ENCODE peak calls at places on chromosomes 7 and 10, in seven cellular contexts. Z is AG09319, U is neural crest cell, Q is MM.1S, P is cardiac muscle cell, L is MCF 10A, B is GM10248. K is an unnamed sample.

GRCh38 chr10:31723074-31723750 is 205.4 kb downstream of the ARHGAP12 start:
- DNase-seq in Z (no peak), U (no peak), Q (no peak), P (no peak), L (no peak), B (no peak), K (no peak)

GRCh38 chr7:44145419-44145968 is 4.4 kb upstream of the MYL7 start:
- DNase-seq in Z (no peak), U (no peak), Q (no peak), P (no peak), L (no peak), B (no peak), K (no peak)

GRCh38 chr10:108375691-108376090 is 1211.2 kb upstream of the SORCS1 start:
- DNase-seq in Z (no peak), U (no peak), Q (no peak), P (no peak), L (peak; percentile 16), B (no peak), K (no peak)

GRCh38 chr7:39987641-39988347 is 37.7 kb downstream of the CDK13 start:
- DNase-seq in Z (no peak), U (no peak), Q (no peak), P (no peak), L (no peak), B (no peak), K (no peak)

GRCh38 chr7:34451923-34452322 is 206.1 kb upstream of the NPSR1 start:
- DNase-seq in Z (no peak), U (no peak), Q (no peak), P (no peak), L (peak; percentile 64), B (no peak), K (no peak)

GRCh38 chr10:133608855-133609254 is 17.7 kb downstream of the FRG2B start:
- DNase-seq in Z (no peak), U (no peak), Q (peak; percentile 24), P (peak; percentile 0), L (peak; percentile 38), B (no peak), K (no peak)

GRCh38 chr10:22986771-22987542 is 59.1 kb downstream of the ARMC3 start:
- DNase-seq in Z (no peak), U (no peak), Q (peak; percentile 32), P (no peak), L (peak; percentile 30), B (no peak), K (peak; percentile 45)

GRCh38 chr7:20352573-20353304 is 22.0 kb downstream of the ITGB8 start:
- DNase-seq in Z (no peak), U (no peak), Q (no peak), P (no peak), L (peak; percentile 99), B (no peak), K (no peak)

GRCh38 chr7:84218681-84219080 is 24.1 kb upstream of the SEMA3A start:
- DNase-seq in Z (no peak), U (no peak), Q (no peak), P (no peak), L (peak; percentile 88), B (no peak), K (no peak)

DNA sequence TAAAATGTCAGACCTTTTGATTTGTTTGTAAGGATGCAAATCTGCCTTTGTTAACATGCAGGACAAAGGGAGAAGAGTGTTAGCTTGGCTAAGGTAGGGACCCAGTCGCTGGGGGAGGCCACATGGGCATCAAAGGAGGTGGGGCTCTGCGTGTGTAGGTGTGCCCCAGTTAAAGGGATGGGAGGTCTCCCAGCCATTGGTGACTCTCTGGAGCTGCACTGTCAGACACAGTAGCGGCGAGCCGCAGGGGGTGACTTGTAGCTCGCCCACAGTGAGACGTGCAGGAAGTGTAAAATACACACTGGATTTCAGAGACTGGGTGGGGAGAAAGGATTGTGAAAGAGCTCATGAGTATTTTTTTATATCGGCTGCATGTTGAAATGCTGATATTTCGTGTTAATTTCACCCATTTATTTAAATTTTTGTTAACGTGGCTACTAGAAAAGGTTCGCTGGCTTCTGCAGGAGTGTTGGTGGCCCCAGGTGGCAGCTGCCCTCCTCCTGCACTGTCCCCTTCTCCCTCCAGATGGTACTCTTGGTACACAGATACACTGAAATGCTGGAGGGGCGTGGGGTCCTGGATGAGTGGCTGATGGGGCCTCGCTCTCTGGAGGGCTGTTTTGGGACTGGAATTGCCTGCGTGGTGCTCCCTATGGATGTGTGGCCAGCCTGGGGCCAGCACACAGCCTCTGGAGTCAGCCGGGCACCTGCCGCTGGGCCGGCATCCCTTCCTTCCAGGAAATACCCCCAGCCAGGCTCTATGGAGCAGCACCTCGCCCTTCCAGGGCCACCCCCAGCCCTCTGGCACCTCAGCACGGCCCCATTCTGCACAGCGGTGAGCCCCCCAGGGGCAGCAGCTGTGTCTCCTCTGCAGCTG is 59.2 kb downstream of the LHPP start:
- DNase-seq in Z (no peak), U (no peak), Q (no peak), P (no peak), L (no peak), B (no peak), K (no peak)
- TF ChIP-seq CTCF in Z (no peak), U (no peak), Q (no peak), P (no peak), L (no peak), B (no peak), K (no peak)

DNA sequence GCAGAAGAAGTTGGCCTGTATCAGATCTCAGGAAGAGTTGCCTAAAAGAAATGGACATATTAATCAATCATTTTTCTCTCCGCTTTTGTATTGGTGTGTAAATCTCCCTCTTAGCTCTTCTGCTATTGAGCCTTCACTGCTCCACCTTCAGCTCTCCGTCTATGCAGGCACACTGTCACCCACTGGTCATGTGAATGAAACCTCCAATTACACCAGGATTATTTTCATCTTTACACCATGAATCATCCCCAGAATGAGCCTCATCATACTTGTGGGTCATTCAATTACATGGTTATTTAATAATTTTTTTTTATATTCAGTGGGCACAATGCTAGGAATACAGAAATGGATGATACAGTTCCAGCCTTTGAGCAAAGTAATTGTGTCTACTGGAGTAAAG is 92.6 kb downstream of the LRRC4 start:
- DNase-seq in Z (peak; percentile 32), U (no peak), Q (no peak), P (no peak), L (peak; percentile 49), B (no peak), K (no peak)
- TF ChIP-seq CTCF in Z (no peak), U (no peak), Q (no peak), P (no peak), L (no peak), B (peak; percentile 10), K (no peak)

GRCh38 chr10:104013489-104013888 is 46.5 kb downstream of the SLK start:
- DNase-seq in Z (no peak), U (no peak), Q (no peak), P (no peak), L (no peak), B (no peak), K (no peak)
- TF ChIP-seq CTCF in Z (no peak), U (no peak), Q (no peak), P (no peak), L (no peak), B (no peak), K (no peak)

GRCh38 chr10:4688620-4689019 is 137.4 kb upstream of the AKR1E2 start:
- DNase-seq in Z (no peak), U (no peak), Q (peak; percentile 70), P (no peak), L (no peak), B (no peak), K (no peak)
- TF ChIP-seq CTCF in Z (no peak), U (no peak), Q (no peak), P (no peak), L (no peak), B (no peak), K (no peak)

DNA sequence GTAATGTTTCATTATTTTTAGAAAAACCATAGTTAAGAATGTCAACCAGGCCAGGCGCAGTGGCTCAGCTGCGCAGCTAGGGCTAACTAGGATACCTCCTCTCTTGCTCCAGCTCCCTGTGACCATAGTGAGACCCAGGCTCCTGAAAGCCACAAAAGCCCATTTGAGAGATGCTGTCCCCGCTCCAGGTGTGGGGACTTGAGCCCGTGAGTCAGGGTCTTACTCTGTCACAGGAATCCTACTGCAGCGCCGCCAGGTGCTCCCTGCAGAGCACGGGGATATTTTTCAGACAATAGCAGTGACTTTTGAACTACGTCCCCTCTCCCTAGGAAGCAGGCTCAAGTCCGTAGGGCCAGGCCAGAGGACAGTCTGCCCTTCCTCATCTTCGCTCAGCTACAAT is 75.6 kb upstream of the NRBF2 start:
- DNase-seq in Z (no peak), U (no peak), Q (no peak), P (no peak), L (no peak), B (no peak), K (no peak)
- TF ChIP-seq CTCF in Z (no peak), U (no peak), Q (no peak), P (no peak), L (no peak), B (no peak), K (no peak)

DNA sequence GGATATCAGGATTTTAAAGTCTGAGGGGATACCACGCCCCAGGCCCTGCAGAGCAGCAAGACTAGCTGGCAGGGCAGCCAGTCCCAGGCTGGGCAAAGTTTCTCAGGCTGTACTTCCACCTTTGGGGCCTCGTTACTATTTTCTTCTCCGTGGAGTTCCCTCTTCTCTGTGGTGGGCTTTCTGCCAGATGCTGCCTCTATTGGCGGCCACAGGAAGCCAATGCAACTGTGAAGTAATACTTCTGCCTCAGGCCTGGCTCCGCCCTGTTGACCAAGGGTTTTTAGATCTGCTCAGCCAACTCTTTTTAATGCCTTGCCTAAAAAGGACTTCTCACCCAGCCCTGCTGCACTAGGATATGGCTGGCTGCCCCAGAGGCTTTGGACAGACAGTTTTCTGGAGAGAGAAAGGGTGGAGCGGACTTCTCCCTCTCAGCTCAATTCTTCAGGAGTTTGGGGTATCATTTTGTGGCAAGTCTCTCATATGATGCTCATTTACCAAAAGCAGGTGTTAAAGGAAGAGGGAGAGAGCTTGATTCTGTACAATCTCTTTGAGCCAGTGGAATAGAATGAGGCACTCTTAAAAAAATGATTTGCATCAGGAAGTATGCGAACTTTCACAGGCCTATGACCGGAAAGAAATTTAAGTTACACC is 67.4 kb downstream of the HHEX start:
- DNase-seq in Z (peak; percentile 75), U (no peak), Q (peak; percentile 79), P (peak; percentile 78), L (peak; percentile 89), B (peak; percentile 75), K (peak; percentile 93)
- TF ChIP-seq CTCF in Z (peak; percentile 14), U (no peak), Q (peak; percentile 38), P (peak; percentile 23), L (peak; percentile 8), B (peak; percentile 25), K (peak; percentile 13)

GRCh38 chr7:136807598-136807997 is 60.9 kb upstream of the CHRM2 start:
- DNase-seq in Z (no peak), U (no peak), Q (no peak), P (peak; percentile 30), L (no peak), B (no peak), K (no peak)
- TF ChIP-seq CTCF in Z (no peak), U (peak; percentile 15), Q (no peak), P (no peak), L (no peak), B (no peak), K (no peak)

DNA sequence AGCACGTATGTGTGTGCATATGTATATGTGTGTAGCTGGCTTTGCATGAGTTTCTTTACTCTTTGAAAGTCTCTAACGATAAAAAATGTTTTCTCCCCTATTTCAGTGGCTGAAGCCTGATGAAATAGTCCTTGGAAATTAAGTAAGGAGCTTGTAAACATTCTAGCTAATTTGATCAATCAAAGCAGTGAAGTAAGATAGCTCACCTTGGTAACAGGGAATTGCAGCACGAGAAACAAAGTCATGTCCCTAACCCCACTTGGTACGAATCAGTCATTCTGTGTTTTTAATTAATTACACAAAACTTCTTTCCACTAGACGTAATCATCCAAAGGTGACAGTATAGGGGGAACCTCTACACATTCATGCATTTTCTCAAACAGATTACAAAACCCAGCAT is 41.5 kb downstream of the GPR37 start:
- DNase-seq in Z (no peak), U (no peak), Q (no peak), P (no peak), L (no peak), B (no peak), K (no peak)
- TF ChIP-seq CTCF in Z (no peak), U (no peak), Q (no peak), P (no peak), L (no peak), B (no peak), K (no peak)